ENCODE peak calls at places on chromosomes 13 and 19, in five cellular contexts. K, R, T, I and H are unnamed samples.

GRCh38 chr13:33454844-33455256 is 169.3 kb upstream of the STARD13 start:
- DNase-seq in K (no peak), I (no peak), R (no peak), T (no peak), H (no peak)

GRCh38 chr19:35975608-35976214 is 19.3 kb upstream of the SDHAF1 start:
- DNase-seq in R (peak; percentile 80), I (no peak), K (no peak), T (no peak), H (no peak)

GRCh38 chr19:52473655-52474350 is 20.4 kb downstream of the ZNF578 start:
- DNase-seq in T (no peak), R (no peak), K (no peak), I (no peak), H (no peak)

GRCh38 chr19:50820549-50821247 is 2.9 kb downstream of the KLK1 start:
- DNase-seq in T (no peak), K (no peak), I (no peak), R (peak; percentile 53), H (no peak)

GRCh38 chr13:63517376-63517775 is 2101.7 kb upstream of the PCDH20 start:
- DNase-seq in R (no peak), K (no peak), T (no peak), I (no peak), H (no peak)

GRCh38 chr13:69565334-69565733 is 542.3 kb upstream of the ATXN8OS start:
- DNase-seq in T (no peak), I (no peak), K (no peak), R (peak; percentile 80), H (no peak)

GRCh38 chr13:110444226-110444653 is 117.3 kb downstream of the RAB20 start:
- DNase-seq in K (peak; percentile 83), I (no peak), T (no peak), R (no peak), H (no peak)

GRCh38 chr13:32164622-32165268 is 133.2 kb downstream of the FRY start:
- DNase-seq in T (no peak), K (no peak), I (no peak), R (peak; percentile 95), H (no peak)

DNA sequence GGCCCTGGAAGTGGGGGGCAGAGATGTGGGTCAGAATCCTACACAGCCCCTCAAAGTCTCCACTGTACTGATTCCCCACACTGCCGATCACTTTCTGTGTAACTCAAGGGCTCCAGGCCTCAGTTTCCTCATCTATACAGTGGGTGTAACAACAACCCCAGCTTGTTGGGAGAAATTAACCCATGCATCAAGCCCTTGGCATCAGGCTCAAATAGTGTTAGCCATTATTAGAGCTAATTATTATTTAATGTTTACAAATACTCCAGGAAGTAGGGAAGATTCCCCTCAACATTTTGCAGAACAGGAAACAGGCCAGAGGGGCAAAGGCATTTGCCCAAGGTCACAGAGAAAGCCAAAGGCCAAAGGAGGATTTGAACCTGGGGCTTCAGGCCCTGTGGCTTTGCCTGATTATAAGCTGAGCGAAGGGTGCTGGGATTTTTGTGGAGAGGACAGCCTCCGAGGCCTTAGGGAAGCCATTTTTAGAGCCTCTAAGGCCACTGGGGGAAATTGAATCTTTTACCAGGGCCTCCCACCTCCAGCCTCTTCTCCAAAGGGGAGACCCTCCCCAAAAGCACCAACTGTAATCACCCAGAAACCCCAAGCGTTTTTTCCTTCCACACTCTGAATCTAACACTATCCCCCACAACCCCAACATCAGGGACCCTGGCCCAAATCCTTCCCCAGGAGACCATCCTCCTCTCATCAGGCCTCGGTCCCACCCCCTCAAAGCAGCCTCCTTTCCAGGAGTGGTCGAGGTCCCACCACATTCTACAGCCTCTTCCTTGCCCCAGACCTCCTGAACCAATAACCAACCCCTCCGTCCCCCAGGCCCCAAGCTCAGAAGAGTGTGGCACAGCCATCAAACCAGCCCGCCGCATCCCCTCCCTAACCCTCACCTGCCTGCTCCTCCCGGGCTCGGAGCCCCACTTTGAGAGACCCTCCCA is 1.1 kb downstream of the FKBP8 start:
- DNase-seq in K (no peak), T (no peak), R (peak; percentile 62), I (no peak), H (no peak)
- TF ChIP-seq POLR2AphosphoS5 in K (no peak), T (no peak), R (no peak), I (no peak), H (no peak)

DNA sequence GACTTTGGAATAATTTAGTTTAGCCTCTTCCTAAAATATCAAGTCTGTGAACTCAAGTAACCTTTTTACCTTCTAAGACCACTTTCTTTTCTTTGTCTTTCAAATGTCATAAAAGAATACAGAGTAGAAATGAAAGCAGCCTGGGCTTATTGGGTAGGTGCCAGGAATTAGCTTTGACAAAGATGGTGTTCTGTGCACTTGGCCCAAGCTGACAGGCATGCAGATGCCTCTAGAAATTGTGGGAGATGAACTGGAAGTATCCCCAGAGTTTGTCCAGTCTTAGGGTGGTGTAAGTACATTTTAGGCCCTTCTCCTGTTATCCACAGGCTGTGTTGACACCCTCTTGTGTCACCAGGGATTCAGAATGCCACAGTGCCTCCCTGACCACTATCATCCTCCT is 343.0 kb downstream of the KCNRG start:
- DNase-seq in R (no peak), T (no peak), I (no peak), K (no peak), H (no peak)
- H3K4me1 ChIP-seq in R (no peaks in the 10 kb centered on the region), T (peaks cover 15% of the 10 kb centered on the region), I (peaks cover 11% of the 10 kb centered on the region), K (peaks cover 34% of the 10 kb centered on the region), H (no peaks in the 10 kb centered on the region)

DNA sequence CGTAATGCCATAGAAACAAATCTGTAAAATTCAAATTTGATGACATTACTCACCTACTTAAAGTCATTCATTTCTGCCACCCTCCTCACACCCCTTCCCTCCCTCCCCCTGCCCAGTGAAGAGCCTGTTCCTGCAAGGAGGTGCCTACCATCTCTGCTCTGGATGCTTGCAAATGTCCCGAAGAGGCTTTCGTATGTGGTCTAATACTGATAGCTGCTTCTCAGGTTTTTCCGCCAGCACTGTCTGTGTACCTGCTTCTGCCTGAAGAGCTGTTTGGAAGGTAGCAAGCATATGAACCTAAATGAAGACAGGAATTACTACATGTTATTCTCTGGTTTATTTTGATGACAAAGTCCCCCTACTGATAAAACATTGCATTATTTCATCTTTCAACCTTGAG is 57.1 kb downstream of the GPALPP1 start:
- DNase-seq in I (no peak), T (no peak), R (peak; percentile 5), K (no peak), H (no peak)
- H3K4me3 ChIP-seq in I (peak overlapping the region; percentile 43), T (peak overlapping the region; percentile 48), R (peak overlapping the region; percentile 60), K (peak overlapping the region; percentile 47), H (peak overlapping the region; percentile 64)

GRCh38 chr19:42122691-42123607 is 9.3 kb downstream of the POU2F2 start:
- DNase-seq in K (no peak), R (no peak), T (no peak), I (no peak), H (no peak)
- TF ChIP-seq POLR2AphosphoS5 in K (no peak), R (no peak), T (no peak), I (no peak), H (no peak)

GRCh38 chr13:28488376-28489005 is 6.4 kb downstream of the FLT1 start:
- DNase-seq in I (no peak), K (no peak), R (no peak), T (no peak), H (no peak)
- H3K4me1 ChIP-seq in I (no peaks in the 10 kb centered on the region), K (peaks cover under 1% of the 10 kb centered on the region), R (peaks cover 77% of the 10 kb centered on the region), T (no peaks in the 10 kb centered on the region), H (no peaks in the 10 kb centered on the region)

DNA sequence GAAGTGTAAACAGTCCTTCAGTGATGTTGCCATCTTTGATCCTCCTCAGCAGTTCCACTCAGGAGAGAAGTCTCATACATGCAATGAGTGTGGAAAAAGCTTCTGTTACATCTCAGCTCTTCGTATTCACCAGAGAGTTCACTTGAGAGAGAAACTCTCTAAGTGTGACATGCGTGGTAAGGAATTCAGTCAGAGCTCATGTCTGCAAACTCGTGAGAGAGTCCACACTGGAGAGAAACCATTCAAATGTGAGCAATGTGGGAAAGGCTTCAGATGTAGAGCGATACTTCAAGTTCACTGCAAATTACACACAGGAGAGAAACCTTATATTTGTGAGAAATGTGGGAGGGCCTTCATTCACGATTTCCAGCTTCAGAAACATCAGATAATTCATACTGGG is 7.7 kb downstream of the ZNF230 start:
- DNase-seq in T (no peak), K (no peak), I (no peak), R (no peak), H (no peak)
- H3K4me3 ChIP-seq in T (no peak overlapping the region), K (no peak overlapping the region), I (no peak overlapping the region), R (no peak overlapping the region), H (peak overlapping the region; percentile 21)